ENCODE peak calls at places on chromosome 7, in ten cellular contexts. One of them, this sample, is unnamed.

GRCh38 chr7:87047-87446 is 105.3 kb upstream of the FAM20C start:
- DNase-seq in astrocyte: peak; percentile 30
- DNase-seq in PC-9: no peak
- DNase-seq in adrenal gland: no peak
- DNase-seq in upper lobe of right lung: no peak
- DNase-seq in hepatocyte: peak; percentile 5
- DNase-seq in transverse colon: no peak
- DNase-seq in colonic mucosa: no peak
- DNase-seq in aorta: no peak
- DNase-seq in heart right ventricle: no peak
- DNase-seq in this sample: no peak

GRCh38 chr7:79420464-79420863 is 33.0 kb downstream of the MAGI2 start:
- DNase-seq in astrocyte: peak; percentile 95
- DNase-seq in PC-9: no peak
- DNase-seq in adrenal gland: peak; percentile 46
- DNase-seq in upper lobe of right lung: no peak
- DNase-seq in hepatocyte: peak; percentile 40
- DNase-seq in transverse colon: no peak
- DNase-seq in colonic mucosa: no peak
- DNase-seq in aorta: no peak
- DNase-seq in heart right ventricle: no peak
- DNase-seq in this sample: no peak

GRCh38 chr7:93723424-93724124 is 149.1 kb upstream of the CALCR start:
- DNase-seq in astrocyte: no peak
- DNase-seq in PC-9: no peak
- DNase-seq in adrenal gland: no peak
- DNase-seq in upper lobe of right lung: no peak
- DNase-seq in hepatocyte: no peak
- DNase-seq in transverse colon: no peak
- DNase-seq in colonic mucosa: no peak
- DNase-seq in aorta: no peak
- DNase-seq in heart right ventricle: no peak
- DNase-seq in this sample: no peak

GRCh38 chr7:87067788-87068187 is 8.3 kb upstream of the ELAPOR2 start:
- DNase-seq in astrocyte: no peak
- DNase-seq in PC-9: no peak
- DNase-seq in adrenal gland: no peak
- DNase-seq in upper lobe of right lung: no peak
- DNase-seq in hepatocyte: no peak
- DNase-seq in transverse colon: no peak
- DNase-seq in colonic mucosa: no peak
- DNase-seq in aorta: no peak
- DNase-seq in heart right ventricle: no peak
- DNase-seq in this sample: no peak

GRCh38 chr7:16822029-16822428 is 17.2 kb upstream of the AGR2 start:
- DNase-seq in astrocyte: no peak
- DNase-seq in PC-9: no peak
- DNase-seq in adrenal gland: no peak
- DNase-seq in upper lobe of right lung: no peak
- DNase-seq in hepatocyte: peak; percentile 12
- DNase-seq in transverse colon: no peak
- DNase-seq in colonic mucosa: no peak
- DNase-seq in aorta: no peak
- DNase-seq in heart right ventricle: no peak
- DNase-seq in this sample: no peak

GRCh38 chr7:126026421-126027088 is 1096.9 kb upstream of the POT1 start:
- DNase-seq in astrocyte: no peak
- DNase-seq in PC-9: no peak
- DNase-seq in adrenal gland: no peak
- DNase-seq in upper lobe of right lung: no peak
- DNase-seq in hepatocyte: no peak
- DNase-seq in transverse colon: no peak
- DNase-seq in colonic mucosa: no peak
- DNase-seq in aorta: no peak
- DNase-seq in heart right ventricle: no peak
- DNase-seq in this sample: no peak

GRCh38 chr7:75537731-75538130 is 45.6 kb downstream of the SPDYE5 start:
- DNase-seq in astrocyte: no peak
- DNase-seq in PC-9: no peak
- DNase-seq in adrenal gland: no peak
- DNase-seq in upper lobe of right lung: peak; percentile 31
- DNase-seq in hepatocyte: no peak
- DNase-seq in transverse colon: no peak
- DNase-seq in colonic mucosa: no peak
- DNase-seq in aorta: peak; percentile 51
- DNase-seq in heart right ventricle: no peak
- DNase-seq in this sample: peak; percentile 32

GRCh38 chr7:28041508-28042314 is 138.9 kb downstream of the JAZF1 start:
- DNase-seq in astrocyte: peak; percentile 92
- DNase-seq in PC-9: peak; percentile 54
- DNase-seq in adrenal gland: no peak
- DNase-seq in upper lobe of right lung: no peak
- DNase-seq in hepatocyte: no peak
- DNase-seq in transverse colon: no peak
- DNase-seq in colonic mucosa: no peak
- DNase-seq in aorta: no peak
- DNase-seq in heart right ventricle: no peak
- DNase-seq in this sample: no peak

GRCh38 chr7:73519867-73520672 is 2.0 kb downstream of the BAZ1B start:
- DNase-seq in astrocyte: no peak
- DNase-seq in PC-9: no peak
- DNase-seq in adrenal gland: no peak
- DNase-seq in upper lobe of right lung: no peak
- DNase-seq in hepatocyte: no peak
- DNase-seq in transverse colon: peak; percentile 12
- DNase-seq in colonic mucosa: peak; percentile 36
- DNase-seq in aorta: peak; percentile 46
- DNase-seq in heart right ventricle: no peak
- DNase-seq in this sample: peak; percentile 12

GRCh38 chr7:132622081-132622480 is 45.8 kb upstream of the PLXNA4 start:
- DNase-seq in astrocyte: peak; percentile 48
- DNase-seq in PC-9: no peak
- DNase-seq in adrenal gland: no peak
- DNase-seq in upper lobe of right lung: no peak
- DNase-seq in hepatocyte: no peak
- DNase-seq in transverse colon: no peak
- DNase-seq in colonic mucosa: no peak
- DNase-seq in aorta: no peak
- DNase-seq in heart right ventricle: no peak
- DNase-seq in this sample: no peak

GRCh38 chr7:42932861-42933591 is 850 bp downstream of the MRPL32 start:
- DNase-seq in astrocyte: no peak
- DNase-seq in PC-9: no peak
- DNase-seq in adrenal gland: peak; percentile 46
- DNase-seq in upper lobe of right lung: no peak
- DNase-seq in hepatocyte: peak; percentile 40
- DNase-seq in transverse colon: no peak
- DNase-seq in colonic mucosa: peak; percentile 34
- DNase-seq in aorta: no peak
- DNase-seq in heart right ventricle: peak; percentile 51
- DNase-seq in this sample: no peak

GRCh38 chr7:69364814-69365587 is 233.3 kb upstream of the AUTS2 start:
- DNase-seq in astrocyte: no peak
- DNase-seq in PC-9: no peak
- DNase-seq in adrenal gland: no peak
- DNase-seq in upper lobe of right lung: no peak
- DNase-seq in hepatocyte: peak; percentile 17
- DNase-seq in transverse colon: no peak
- DNase-seq in colonic mucosa: no peak
- DNase-seq in aorta: no peak
- DNase-seq in heart right ventricle: no peak
- DNase-seq in this sample: no peak

DNA sequence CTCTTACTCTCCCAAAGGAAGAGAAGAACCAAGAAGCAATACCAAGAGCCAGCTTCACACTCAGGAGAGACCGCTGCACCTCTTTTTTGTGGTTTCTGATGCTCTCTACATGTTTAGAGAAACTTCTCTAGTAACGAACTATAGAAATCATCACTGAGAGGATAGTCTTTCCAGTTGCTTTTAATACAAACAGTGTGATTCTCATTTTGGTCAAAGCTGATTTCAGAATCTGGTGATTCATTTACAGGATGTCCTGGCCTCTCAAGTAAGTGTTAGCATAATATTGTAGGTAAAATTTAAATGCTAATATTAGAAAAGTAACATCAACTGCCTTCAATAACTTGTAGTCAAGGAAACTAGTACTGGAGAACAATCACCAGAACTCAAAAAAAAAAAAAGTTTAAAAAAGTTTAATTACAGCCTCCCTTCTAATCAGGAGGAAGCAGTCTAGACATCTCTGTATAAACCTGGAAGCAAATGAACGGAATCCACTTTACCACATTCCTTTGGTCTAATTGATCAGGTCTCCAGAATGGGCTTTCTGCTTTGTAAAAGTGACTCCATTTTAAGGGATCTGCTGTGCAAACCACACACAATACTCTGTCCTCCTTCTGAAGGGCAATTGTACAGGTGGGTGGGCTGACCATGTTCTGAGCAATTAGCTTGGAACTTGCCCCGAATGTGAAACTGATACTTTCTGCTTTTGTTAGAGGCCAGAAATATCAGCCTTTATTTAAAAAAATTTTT is 3.0 kb downstream of the LAMB1 start:
- DNase-seq in astrocyte: peak; percentile 84
- DNase-seq in PC-9: no peak
- DNase-seq in adrenal gland: no peak
- DNase-seq in upper lobe of right lung: no peak
- DNase-seq in hepatocyte: no peak
- DNase-seq in transverse colon: no peak
- DNase-seq in colonic mucosa: no peak
- DNase-seq in aorta: no peak
- DNase-seq in heart right ventricle: no peak
- DNase-seq in this sample: no peak
- H3K27ac ChIP-seq in astrocyte: peak overlapping the region; percentile 91
- H3K27ac ChIP-seq in PC-9: peak overlapping the region; percentile 75
- H3K27ac ChIP-seq in adrenal gland: no peak overlapping the region
- H3K27ac ChIP-seq in upper lobe of right lung: peak overlapping the region; percentile 88
- H3K27ac ChIP-seq in hepatocyte: peak overlapping the region; percentile 95
- H3K27ac ChIP-seq in transverse colon: peak overlapping the region; percentile 85
- H3K27ac ChIP-seq in colonic mucosa: peak overlapping the region; percentile 86
- H3K27ac ChIP-seq in aorta: no peak overlapping the region
- H3K27ac ChIP-seq in heart right ventricle: peak overlapping the region; percentile 77
- H3K27ac ChIP-seq in this sample: peak overlapping the region; percentile 99

GRCh38 chr7:151729521-151729921 is 147.4 kb downstream of the PRKAG2 start:
- DNase-seq in astrocyte: no peak
- DNase-seq in PC-9: no peak
- DNase-seq in adrenal gland: no peak
- DNase-seq in upper lobe of right lung: no peak
- DNase-seq in hepatocyte: no peak
- DNase-seq in transverse colon: no peak
- DNase-seq in colonic mucosa: no peak
- DNase-seq in aorta: peak; percentile 63
- DNase-seq in heart right ventricle: no peak
- DNase-seq in this sample: no peak

GRCh38 chr7:151732834-151733585 is 143.9 kb downstream of the PRKAG2 start:
- DNase-seq in astrocyte: no peak
- DNase-seq in PC-9: no peak
- DNase-seq in adrenal gland: no peak
- DNase-seq in upper lobe of right lung: no peak
- DNase-seq in hepatocyte: no peak
- DNase-seq in transverse colon: no peak
- DNase-seq in colonic mucosa: no peak
- DNase-seq in aorta: no peak
- DNase-seq in heart right ventricle: no peak
- DNase-seq in this sample: no peak

GRCh38 chr7:151730591-151730990 is 146.3 kb downstream of the PRKAG2 start:
- DNase-seq in astrocyte: no peak
- DNase-seq in PC-9: no peak
- DNase-seq in adrenal gland: no peak
- DNase-seq in upper lobe of right lung: no peak
- DNase-seq in hepatocyte: no peak
- DNase-seq in transverse colon: no peak
- DNase-seq in colonic mucosa: no peak
- DNase-seq in aorta: no peak
- DNase-seq in heart right ventricle: no peak
- DNase-seq in this sample: no peak

GRCh38 chr7:151732292-151732691 is 144.6 kb downstream of the PRKAG2 start:
- DNase-seq in astrocyte: no peak
- DNase-seq in PC-9: no peak
- DNase-seq in adrenal gland: no peak
- DNase-seq in upper lobe of right lung: no peak
- DNase-seq in hepatocyte: no peak
- DNase-seq in transverse colon: no peak
- DNase-seq in colonic mucosa: no peak
- DNase-seq in aorta: no peak
- DNase-seq in heart right ventricle: no peak
- DNase-seq in this sample: no peak

GRCh38 chr7:151731022-151731441 is 145.9 kb downstream of the PRKAG2 start:
- DNase-seq in astrocyte: no peak
- DNase-seq in PC-9: no peak
- DNase-seq in adrenal gland: no peak
- DNase-seq in upper lobe of right lung: no peak
- DNase-seq in hepatocyte: no peak
- DNase-seq in transverse colon: no peak
- DNase-seq in colonic mucosa: no peak
- DNase-seq in aorta: peak; percentile 68
- DNase-seq in heart right ventricle: no peak
- DNase-seq in this sample: no peak
- H3K4me1 ChIP-seq in astrocyte: peaks cover 34% of the 10 kb centered on the region
- H3K4me1 ChIP-seq in PC-9: peaks cover 34% of the 10 kb centered on the region
- H3K4me1 ChIP-seq in adrenal gland: no peaks in the 10 kb centered on the region
- H3K4me1 ChIP-seq in upper lobe of right lung: peaks cover 15% of the 10 kb centered on the region
- H3K4me1 ChIP-seq in hepatocyte: peaks cover 14% of the 10 kb centered on the region
- H3K4me1 ChIP-seq in transverse colon: peaks cover 12% of the 10 kb centered on the region
- H3K4me1 ChIP-seq in colonic mucosa: peaks cover 5% of the 10 kb centered on the region
- H3K4me1 ChIP-seq in aorta: no peaks in the 10 kb centered on the region
- H3K4me1 ChIP-seq in heart right ventricle: peaks cover 42% of the 10 kb centered on the region
- H3K4me1 ChIP-seq in this sample: peaks cover 16% of the 10 kb centered on the region

DNA sequence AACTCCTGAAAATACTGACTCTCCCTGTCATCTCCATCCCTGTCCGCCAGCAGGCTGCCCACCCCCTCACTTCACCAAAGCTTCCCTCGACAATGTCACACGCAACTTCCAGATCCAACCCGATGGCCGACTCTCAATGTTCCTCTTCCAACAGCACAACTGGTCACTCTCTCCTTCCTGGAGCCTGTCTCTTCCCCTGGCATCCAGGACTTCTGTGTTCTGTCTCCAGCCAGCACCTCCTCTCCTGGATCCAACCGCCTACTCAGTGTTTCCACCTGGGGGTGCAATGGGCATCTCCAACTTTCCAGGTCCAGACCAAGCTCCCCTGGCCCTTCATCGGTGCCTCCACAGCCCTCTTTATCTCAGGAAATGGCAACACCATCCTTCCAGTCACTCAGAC is 8.6 kb downstream of the CPA5 start:
- DNase-seq in astrocyte: no peak
- DNase-seq in PC-9: no peak
- DNase-seq in adrenal gland: no peak
- DNase-seq in upper lobe of right lung: no peak
- DNase-seq in hepatocyte: no peak
- DNase-seq in transverse colon: no peak
- DNase-seq in colonic mucosa: no peak
- DNase-seq in aorta: no peak
- DNase-seq in heart right ventricle: no peak
- DNase-seq in this sample: no peak
- H3K27ac ChIP-seq in astrocyte: peak overlapping the region; percentile 50
- H3K27ac ChIP-seq in PC-9: no peak overlapping the region
- H3K27ac ChIP-seq in adrenal gland: peak overlapping the region; percentile 57
- H3K27ac ChIP-seq in upper lobe of right lung: peak overlapping the region; percentile 42
- H3K27ac ChIP-seq in hepatocyte: peak overlapping the region; percentile 28
- H3K27ac ChIP-seq in transverse colon: peak overlapping the region; percentile 66
- H3K27ac ChIP-seq in colonic mucosa: peak overlapping the region; percentile 40
- H3K27ac ChIP-seq in aorta: no peak overlapping the region
- H3K27ac ChIP-seq in heart right ventricle: peak overlapping the region; percentile 53
- H3K27ac ChIP-seq in this sample: peak overlapping the region; percentile 51

GRCh38 chr7:139711991-139712753 is 65.6 kb downstream of the HIPK2 start:
- DNase-seq in astrocyte: no peak
- DNase-seq in PC-9: no peak
- DNase-seq in adrenal gland: no peak
- DNase-seq in upper lobe of right lung: no peak
- DNase-seq in hepatocyte: no peak
- DNase-seq in transverse colon: no peak
- DNase-seq in colonic mucosa: no peak
- DNase-seq in aorta: no peak
- DNase-seq in heart right ventricle: no peak
- DNase-seq in this sample: no peak
- H3K4me1 ChIP-seq in astrocyte: peaks cover 9% of the 10 kb centered on the region
- H3K4me1 ChIP-seq in PC-9: no peaks in the 10 kb centered on the region
- H3K4me1 ChIP-seq in adrenal gland: peaks cover 17% of the 10 kb centered on the region
- H3K4me1 ChIP-seq in upper lobe of right lung: peaks cover 10% of the 10 kb centered on the region
- H3K4me1 ChIP-seq in hepatocyte: no peaks in the 10 kb centered on the region
- H3K4me1 ChIP-seq in transverse colon: no peaks in the 10 kb centered on the region
- H3K4me1 ChIP-seq in colonic mucosa: no peaks in the 10 kb centered on the region
- H3K4me1 ChIP-seq in aorta: no peaks in the 10 kb centered on the region
- H3K4me1 ChIP-seq in heart right ventricle: peaks cover 75% of the 10 kb centered on the region
- H3K4me1 ChIP-seq in this sample: no peaks in the 10 kb centered on the region

This sample was measured in RWPE2.